ENCODE peak calls at places on chromosomes 3 and 15, in ten cellular contexts. One of them, this sample, is unnamed.

GRCh38 chr3:179005706-179006105 is 65.9 kb downstream of the ZMAT3 start:
- DNase-seq in body of pancreas: no peak
- DNase-seq in transverse colon: no peak
- DNase-seq in cardiac muscle cell: no peak
- DNase-seq in A673: no peak
- DNase-seq in IMR-90: no peak
- DNase-seq in heart right ventricle: no peak
- DNase-seq in CD8-positive, alpha-beta T cell: no peak
- DNase-seq in dorsolateral prefrontal cortex: no peak
- DNase-seq in A549: no peak
- DNase-seq in this sample: no peak

GRCh38 chr15:80173022-80173759 is 20.4 kb downstream of the FAH start:
- DNase-seq in body of pancreas: peak
- DNase-seq in transverse colon: peak
- DNase-seq in cardiac muscle cell: peak
- DNase-seq in A673: peak
- DNase-seq in IMR-90: peak
- DNase-seq in heart right ventricle: peak
- DNase-seq in CD8-positive, alpha-beta T cell: peak
- DNase-seq in dorsolateral prefrontal cortex: peak
- DNase-seq in A549: peak
- DNase-seq in this sample: peak

GRCh38 chr3:155202626-155203025 is 90.9 kb downstream of the STRIT1 start:
- DNase-seq in body of pancreas: no peak
- DNase-seq in transverse colon: no peak
- DNase-seq in cardiac muscle cell: peak
- DNase-seq in A673: no peak
- DNase-seq in IMR-90: peak
- DNase-seq in heart right ventricle: no peak
- DNase-seq in CD8-positive, alpha-beta T cell: no peak
- DNase-seq in dorsolateral prefrontal cortex: no peak
- DNase-seq in A549: no peak
- DNase-seq in this sample: no peak

GRCh38 chr15:90868261-90868689 is at the start of gene FURIN:
- DNase-seq in body of pancreas: peak
- DNase-seq in transverse colon: peak
- DNase-seq in cardiac muscle cell: no peak
- DNase-seq in A673: peak
- DNase-seq in IMR-90: no peak
- DNase-seq in heart right ventricle: no peak
- DNase-seq in CD8-positive, alpha-beta T cell: no peak
- DNase-seq in dorsolateral prefrontal cortex: no peak
- DNase-seq in A549: no peak
- DNase-seq in this sample: peak

GRCh38 chr3:141279074-141279945 is 47.7 kb downstream of the PXYLP1 start:
- DNase-seq in body of pancreas: no peak
- DNase-seq in transverse colon: no peak
- DNase-seq in cardiac muscle cell: peak
- DNase-seq in A673: peak
- DNase-seq in IMR-90: peak
- DNase-seq in heart right ventricle: no peak
- DNase-seq in CD8-positive, alpha-beta T cell: no peak
- DNase-seq in dorsolateral prefrontal cortex: no peak
- DNase-seq in A549: peak
- DNase-seq in this sample: peak

GRCh38 chr15:69232144-69232543 is 66.6 kb upstream of the PAQR5 start:
- DNase-seq in body of pancreas: no peak
- DNase-seq in transverse colon: no peak
- DNase-seq in cardiac muscle cell: peak
- DNase-seq in A673: peak
- DNase-seq in IMR-90: peak
- DNase-seq in heart right ventricle: no peak
- DNase-seq in CD8-positive, alpha-beta T cell: no peak
- DNase-seq in dorsolateral prefrontal cortex: no peak
- DNase-seq in A549: no peak
- DNase-seq in this sample: no peak

GRCh38 chr3:171829841-171830559 is 13.1 kb upstream of the TMEM212 start:
- DNase-seq in body of pancreas: peak
- DNase-seq in transverse colon: peak
- DNase-seq in cardiac muscle cell: peak
- DNase-seq in A673: peak
- DNase-seq in IMR-90: peak
- DNase-seq in heart right ventricle: peak
- DNase-seq in CD8-positive, alpha-beta T cell: no peak
- DNase-seq in dorsolateral prefrontal cortex: peak
- DNase-seq in A549: peak
- DNase-seq in this sample: peak

GRCh38 chr3:50117120-50117519 is 28.4 kb downstream of the RBM5 start:
- DNase-seq in body of pancreas: no peak
- DNase-seq in transverse colon: no peak
- DNase-seq in cardiac muscle cell: no peak
- DNase-seq in A673: no peak
- DNase-seq in IMR-90: no peak
- DNase-seq in heart right ventricle: no peak
- DNase-seq in CD8-positive, alpha-beta T cell: no peak
- DNase-seq in dorsolateral prefrontal cortex: no peak
- DNase-seq in A549: no peak
- DNase-seq in this sample: no peak

GRCh38 chr15:51973220-51973619 is 1.6 kb upstream of the LEO1 start:
- DNase-seq in body of pancreas: no peak
- DNase-seq in transverse colon: no peak
- DNase-seq in cardiac muscle cell: no peak
- DNase-seq in A673: no peak
- DNase-seq in IMR-90: no peak
- DNase-seq in heart right ventricle: no peak
- DNase-seq in CD8-positive, alpha-beta T cell: no peak
- DNase-seq in dorsolateral prefrontal cortex: no peak
- DNase-seq in A549: no peak
- DNase-seq in this sample: no peak

GRCh38 chr15:51969728-51970127 is 1.9 kb downstream of the LEO1 start:
- DNase-seq in body of pancreas: no peak
- DNase-seq in transverse colon: no peak
- DNase-seq in cardiac muscle cell: no peak
- DNase-seq in A673: no peak
- DNase-seq in IMR-90: peak
- DNase-seq in heart right ventricle: no peak
- DNase-seq in CD8-positive, alpha-beta T cell: no peak
- DNase-seq in dorsolateral prefrontal cortex: no peak
- DNase-seq in A549: no peak
- DNase-seq in this sample: no peak

GRCh38 chr15:51971353-51972133 is at the start of gene LEO1:
- DNase-seq in body of pancreas: peak
- DNase-seq in transverse colon: peak
- DNase-seq in cardiac muscle cell: peak
- DNase-seq in A673: peak
- DNase-seq in IMR-90: peak
- DNase-seq in heart right ventricle: peak
- DNase-seq in CD8-positive, alpha-beta T cell: peak
- DNase-seq in dorsolateral prefrontal cortex: peak
- DNase-seq in A549: peak
- DNase-seq in this sample: peak

GRCh38 chr15:51970132-51970817 is 1.3 kb downstream of the LEO1 start:
- DNase-seq in body of pancreas: peak
- DNase-seq in transverse colon: no peak
- DNase-seq in cardiac muscle cell: no peak
- DNase-seq in A673: no peak
- DNase-seq in IMR-90: no peak
- DNase-seq in heart right ventricle: no peak
- DNase-seq in CD8-positive, alpha-beta T cell: no peak
- DNase-seq in dorsolateral prefrontal cortex: no peak
- DNase-seq in A549: no peak
- DNase-seq in this sample: no peak

GRCh38 chr15:51970981-51971352 is 611 bp downstream of the LEO1 start:
- DNase-seq in body of pancreas: no peak
- DNase-seq in transverse colon: no peak
- DNase-seq in cardiac muscle cell: no peak
- DNase-seq in A673: no peak
- DNase-seq in IMR-90: no peak
- DNase-seq in heart right ventricle: no peak
- DNase-seq in CD8-positive, alpha-beta T cell: no peak
- DNase-seq in dorsolateral prefrontal cortex: no peak
- DNase-seq in A549: peak
- DNase-seq in this sample: no peak
- TF ChIP-seq CTCF in body of pancreas: no peak
- TF ChIP-seq CTCF in transverse colon: no peak
- TF ChIP-seq CTCF in cardiac muscle cell: no peak
- TF ChIP-seq CTCF in A673: no peak
- TF ChIP-seq CTCF in IMR-90: no peak
- TF ChIP-seq CTCF in heart right ventricle: no peak
- TF ChIP-seq CTCF in CD8-positive, alpha-beta T cell: no peak
- TF ChIP-seq CTCF in dorsolateral prefrontal cortex: no peak
- TF ChIP-seq CTCF in A549: no peak
- TF ChIP-seq CTCF in this sample: no peak

DNA sequence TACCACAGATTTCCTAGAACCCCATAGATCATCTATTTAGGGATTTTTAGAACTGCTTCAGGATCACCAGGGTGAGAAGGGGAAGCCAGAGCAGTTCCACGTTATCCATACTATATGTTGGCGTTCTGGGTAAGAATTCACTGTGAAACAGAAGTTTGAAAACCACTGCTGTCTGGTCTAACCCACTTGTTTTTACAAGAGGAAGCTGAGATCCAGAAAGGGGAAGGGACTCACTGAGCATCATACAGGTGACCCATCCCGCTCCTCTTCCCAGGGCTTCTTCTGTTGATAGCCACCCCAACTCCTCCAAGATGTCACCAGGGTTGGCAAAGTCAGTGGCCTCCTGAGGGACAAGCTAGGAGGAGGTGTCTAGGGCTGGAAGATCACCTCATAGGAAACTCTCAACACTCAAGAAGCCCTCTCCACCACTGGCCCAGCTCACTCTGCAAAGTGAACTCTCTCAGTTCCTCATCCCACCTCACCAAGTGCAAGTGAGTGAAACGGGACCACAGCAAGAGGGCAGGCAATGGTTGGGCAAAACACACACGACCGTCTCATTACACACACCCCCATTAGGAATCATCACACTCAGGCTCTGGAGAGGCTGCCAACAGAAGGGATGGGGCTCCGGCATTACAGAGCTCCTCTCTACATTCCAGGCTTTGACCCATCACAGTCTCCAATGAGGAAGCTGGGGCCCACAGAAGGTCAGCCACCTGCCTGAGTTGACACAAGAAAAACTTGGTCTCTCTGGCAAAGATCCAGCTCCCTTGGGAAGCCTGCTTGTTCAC is 1.8 kb downstream of the DAPK2 start:
- DNase-seq in body of pancreas: no peak
- DNase-seq in transverse colon: no peak
- DNase-seq in cardiac muscle cell: no peak
- DNase-seq in A673: no peak
- DNase-seq in IMR-90: no peak
- DNase-seq in heart right ventricle: no peak
- DNase-seq in CD8-positive, alpha-beta T cell: no peak
- DNase-seq in dorsolateral prefrontal cortex: no peak
- DNase-seq in A549: no peak
- DNase-seq in this sample: no peak
- H3K4me3 ChIP-seq in body of pancreas: no peak
- H3K4me3 ChIP-seq in transverse colon: peak
- H3K4me3 ChIP-seq in cardiac muscle cell: no peak
- H3K4me3 ChIP-seq in A673: peak
- H3K4me3 ChIP-seq in IMR-90: no peak
- H3K4me3 ChIP-seq in heart right ventricle: peak
- H3K4me3 ChIP-seq in CD8-positive, alpha-beta T cell: no peak
- H3K4me3 ChIP-seq in dorsolateral prefrontal cortex: no peak
- H3K4me3 ChIP-seq in A549: no peak
- H3K4me3 ChIP-seq in this sample: no peak

GRCh38 chr3:184242297-184242685 is 6.5 kb downstream of the ALG3 start:
- DNase-seq in body of pancreas: no peak
- DNase-seq in transverse colon: no peak
- DNase-seq in cardiac muscle cell: no peak
- DNase-seq in A673: no peak
- DNase-seq in IMR-90: no peak
- DNase-seq in heart right ventricle: no peak
- DNase-seq in CD8-positive, alpha-beta T cell: no peak
- DNase-seq in dorsolateral prefrontal cortex: no peak
- DNase-seq in A549: no peak
- DNase-seq in this sample: no peak

GRCh38 chr3:184239710-184240109 is 9.1 kb downstream of the ALG3 start:
- DNase-seq in body of pancreas: no peak
- DNase-seq in transverse colon: no peak
- DNase-seq in cardiac muscle cell: no peak
- DNase-seq in A673: no peak
- DNase-seq in IMR-90: no peak
- DNase-seq in heart right ventricle: no peak
- DNase-seq in CD8-positive, alpha-beta T cell: no peak
- DNase-seq in dorsolateral prefrontal cortex: no peak
- DNase-seq in A549: no peak
- DNase-seq in this sample: no peak

GRCh38 chr3:184241141-184241446 is 7.7 kb downstream of the ALG3 start:
- DNase-seq in body of pancreas: no peak
- DNase-seq in transverse colon: no peak
- DNase-seq in cardiac muscle cell: no peak
- DNase-seq in A673: no peak
- DNase-seq in IMR-90: no peak
- DNase-seq in heart right ventricle: no peak
- DNase-seq in CD8-positive, alpha-beta T cell: no peak
- DNase-seq in dorsolateral prefrontal cortex: no peak
- DNase-seq in A549: no peak
- DNase-seq in this sample: no peak

GRCh38 chr3:184240384-184241140 is 8.2 kb downstream of the ALG3 start:
- DNase-seq in body of pancreas: no peak
- DNase-seq in transverse colon: no peak
- DNase-seq in cardiac muscle cell: peak
- DNase-seq in A673: peak
- DNase-seq in IMR-90: peak
- DNase-seq in heart right ventricle: no peak
- DNase-seq in CD8-positive, alpha-beta T cell: no peak
- DNase-seq in dorsolateral prefrontal cortex: no peak
- DNase-seq in A549: no peak
- DNase-seq in this sample: no peak

GRCh38 chr3:184241447-184242296 is 7.1 kb downstream of the ALG3 start:
- DNase-seq in body of pancreas: peak
- DNase-seq in transverse colon: peak
- DNase-seq in cardiac muscle cell: peak
- DNase-seq in A673: no peak
- DNase-seq in IMR-90: peak
- DNase-seq in heart right ventricle: no peak
- DNase-seq in CD8-positive, alpha-beta T cell: no peak
- DNase-seq in dorsolateral prefrontal cortex: no peak
- DNase-seq in A549: no peak
- DNase-seq in this sample: peak
- TF ChIP-seq CTCF in body of pancreas: peak
- TF ChIP-seq CTCF in transverse colon: peak
- TF ChIP-seq CTCF in cardiac muscle cell: peak
- TF ChIP-seq CTCF in A673: peak
- TF ChIP-seq CTCF in IMR-90: peak
- TF ChIP-seq CTCF in heart right ventricle: peak
- TF ChIP-seq CTCF in CD8-positive, alpha-beta T cell: no peak
- TF ChIP-seq CTCF in dorsolateral prefrontal cortex: no peak
- TF ChIP-seq CTCF in A549: peak
- TF ChIP-seq CTCF in this sample: peak

GRCh38 chr3:46603461-46604062 is 8.8 kb upstream of the FAM240A start:
- DNase-seq in body of pancreas: no peak
- DNase-seq in transverse colon: no peak
- DNase-seq in cardiac muscle cell: no peak
- DNase-seq in A673: no peak
- DNase-seq in IMR-90: no peak
- DNase-seq in heart right ventricle: no peak
- DNase-seq in CD8-positive, alpha-beta T cell: no peak
- DNase-seq in dorsolateral prefrontal cortex: no peak
- DNase-seq in A549: no peak
- DNase-seq in this sample: no peak

GRCh38 chr3:46609944-46610722 is 2.2 kb upstream of the FAM240A start:
- DNase-seq in body of pancreas: no peak
- DNase-seq in transverse colon: no peak
- DNase-seq in cardiac muscle cell: no peak
- DNase-seq in A673: no peak
- DNase-seq in IMR-90: no peak
- DNase-seq in heart right ventricle: no peak
- DNase-seq in CD8-positive, alpha-beta T cell: no peak
- DNase-seq in dorsolateral prefrontal cortex: no peak
- DNase-seq in A549: no peak
- DNase-seq in this sample: no peak

GRCh38 chr3:46604127-46604526 is 8.2 kb upstream of the FAM240A start:
- DNase-seq in body of pancreas: no peak
- DNase-seq in transverse colon: no peak
- DNase-seq in cardiac muscle cell: no peak
- DNase-seq in A673: no peak
- DNase-seq in IMR-90: no peak
- DNase-seq in heart right ventricle: no peak
- DNase-seq in CD8-positive, alpha-beta T cell: no peak
- DNase-seq in dorsolateral prefrontal cortex: no peak
- DNase-seq in A549: no peak
- DNase-seq in this sample: no peak

GRCh38 chr3:46609074-46609735 is 3.1 kb upstream of the FAM240A start:
- DNase-seq in body of pancreas: no peak
- DNase-seq in transverse colon: no peak
- DNase-seq in cardiac muscle cell: no peak
- DNase-seq in A673: no peak
- DNase-seq in IMR-90: no peak
- DNase-seq in heart right ventricle: no peak
- DNase-seq in CD8-positive, alpha-beta T cell: no peak
- DNase-seq in dorsolateral prefrontal cortex: no peak
- DNase-seq in A549: no peak
- DNase-seq in this sample: no peak

DNA sequence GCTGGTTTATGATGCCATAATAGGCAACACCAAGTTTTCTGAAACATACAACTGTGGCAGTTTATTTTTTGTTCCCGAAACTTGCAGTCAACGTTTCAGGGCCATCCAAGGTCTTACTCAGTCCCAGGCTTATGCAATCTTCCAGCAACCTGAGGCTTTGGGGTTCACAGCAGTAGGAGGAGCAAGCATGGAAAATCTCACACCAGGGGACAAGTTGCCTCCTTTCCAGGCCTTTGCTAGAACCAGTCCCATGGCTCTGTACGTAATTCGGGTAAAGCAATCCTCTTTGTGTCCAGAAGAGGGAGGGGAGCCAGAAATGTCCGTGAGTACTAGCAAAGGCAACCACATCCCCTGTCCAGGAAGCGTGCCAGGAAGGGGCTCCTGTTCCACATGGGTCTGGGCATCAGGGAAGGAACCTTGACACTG is 4.7 kb upstream of the FAM240A start:
- DNase-seq in body of pancreas: no peak
- DNase-seq in transverse colon: no peak
- DNase-seq in cardiac muscle cell: peak
- DNase-seq in A673: peak
- DNase-seq in IMR-90: no peak
- DNase-seq in heart right ventricle: no peak
- DNase-seq in CD8-positive, alpha-beta T cell: no peak
- DNase-seq in dorsolateral prefrontal cortex: no peak
- DNase-seq in A549: no peak
- DNase-seq in this sample: no peak
- H3K4me3 ChIP-seq in body of pancreas: no peak
- H3K4me3 ChIP-seq in transverse colon: no peak
- H3K4me3 ChIP-seq in cardiac muscle cell: no peak
- H3K4me3 ChIP-seq in A673: no peak
- H3K4me3 ChIP-seq in IMR-90: no peak
- H3K4me3 ChIP-seq in heart right ventricle: no peak
- H3K4me3 ChIP-seq in CD8-positive, alpha-beta T cell: no peak
- H3K4me3 ChIP-seq in dorsolateral prefrontal cortex: no peak
- H3K4me3 ChIP-seq in A549: no peak
- H3K4me3 ChIP-seq in this sample: no peak